ENCODE peak calls at places on chromosome 17, in ten cellular contexts. L is GM20000; O is stimulated activated CD8-positive, alpha-beta memory T cell treated with anti-CD3 and anti-CD28 coated beads, Interleukin-4, amount 100 ng/mL, for 4 hours; F is colonic mucosa; P is substantia nigra; H is M059J; D is nephron progenitor cell; T is heart left ventricle; I is fibroblast of lung; S is activated naive CD4-positive, alpha-beta T cell treated with anti-CD3 and anti-CD28 coated beads for 36 hours. U is an unnamed sample.

GRCh38 chr17:76573096-76573495 is 12.6 kb downstream of the ST6GALNAC2 start:
- DNase-seq in I (no peak), S (no peak), P (no peak), F (no peak), T (no peak), O (no peak), D (no peak), H (no peak), L (no peak), U (no peak)

GRCh38 chr17:82160081-82160480 is 52.6 kb downstream of the CCDC57 start:
- DNase-seq in O (no peak), H (peak), I (no peak), F (no peak), L (no peak), P (no peak), T (no peak), D (no peak), S (no peak), U (no peak)

GRCh38 chr17:46090871-46091270 is 91.8 kb downstream of the STH start:
- DNase-seq in P (no peak), D (no peak), O (no peak), L (no peak), I (no peak), S (no peak), H (no peak), T (no peak), F (no peak), U (peak)

GRCh38 chr17:6457688-6458190 is 13.5 kb downstream of the PIMREG start:
- DNase-seq in L (no peak), H (peak), D (no peak), O (no peak), S (no peak), T (no peak), F (peak), P (no peak), I (no peak), U (no peak)

GRCh38 chr17:44628234-44629188 is 27.8 kb upstream of the MEIOC start:
- DNase-seq in T (peak), O (no peak), H (no peak), L (peak), I (peak), F (peak), P (no peak), D (peak), S (no peak), U (peak)

GRCh38 chr17:72775237-72775636 is 317.3 kb downstream of the SLC39A11 start:
- DNase-seq in L (no peak), O (no peak), H (no peak), P (no peak), F (no peak), I (no peak), S (no peak), T (no peak), D (no peak), U (no peak)

GRCh38 chr17:34584805-34585416 is 5.5 kb downstream of the TMEM132E start:
- DNase-seq in O (no peak), S (no peak), L (peak), D (no peak), H (peak), F (no peak), T (no peak), P (no peak), I (peak), U (no peak)

GRCh38 chr17:32771396-32771795 is 105.5 kb downstream of the MYO1D start:
- DNase-seq in F (no peak), T (no peak), L (no peak), I (no peak), O (no peak), S (no peak), D (no peak), P (no peak), H (no peak), U (no peak)

GRCh38 chr17:46817901-46818209 is 637 bp downstream of the WNT3 start:
- DNase-seq in F (no peak), H (no peak), P (no peak), D (no peak), I (no peak), L (no peak), T (no peak), S (no peak), O (no peak), U (no peak)

GRCh38 chr17:54901230-54901847 is 687 bp downstream of the TOM1L1 start:
- DNase-seq in F (peak), I (peak), O (no peak), L (no peak), T (no peak), P (no peak), D (no peak), H (peak), S (no peak), U (no peak)

GRCh38 chr17:43211123-43211479 is 574 bp upstream of the TMEM106A start:
- DNase-seq in P (no peak), D (no peak), O (no peak), L (no peak), I (no peak), F (no peak), T (no peak), H (no peak), S (no peak), U (no peak)

GRCh38 chr17:60832206-60832605 is 154.6 kb downstream of the BCAS3 start:
- DNase-seq in O (no peak), D (no peak), P (no peak), I (peak), F (no peak), S (no peak), L (no peak), H (peak), T (no peak), U (no peak)

GRCh38 chr17:10103712-10104111 is 94.7 kb downstream of the GAS7 start:
- DNase-seq in S (no peak), H (no peak), O (no peak), I (no peak), F (no peak), P (no peak), T (no peak), D (no peak), L (no peak), U (no peak)

GRCh38 chr17:36755586-36755985 is 154.2 kb downstream of the MRM1 start:
- DNase-seq in D (no peak), P (no peak), I (no peak), O (no peak), T (no peak), S (peak), H (peak), F (peak), L (peak), U (peak)

GRCh38 chr17:62933986-62934385 is 32.0 kb upstream of the TANC2 start:
- DNase-seq in I (no peak), H (no peak), O (no peak), L (no peak), T (no peak), S (no peak), F (no peak), P (no peak), D (no peak), U (no peak)

GRCh38 chr17:28727727-28728363 is 743 bp upstream of the NEK8 start:
- DNase-seq in O (peak), I (peak), D (peak), P (no peak), H (peak), T (peak), F (peak), S (peak), L (peak), U (peak)

GRCh38 chr17:50681260-50682200 is 26.2 kb downstream of the ANKRD40 start:
- DNase-seq in F (peak), P (no peak), L (no peak), O (no peak), D (no peak), S (no peak), I (peak), T (no peak), H (peak), U (peak)

GRCh38 chr17:32563583-32563982 is 76.8 kb downstream of the CDK5R1 start:
- DNase-seq in S (no peak), H (no peak), L (no peak), O (no peak), I (no peak), F (no peak), P (no peak), D (no peak), T (no peak), U (no peak)

U was measured in thyroid gland.